ENCODE peak calls at places on chromosomes 5 and 9, in nine cellular contexts. One of them, this sample, is unnamed.

GRCh38 chr5:28575368-28575767 is 1537.0 kb upstream of the CDH9 start:
- DNase-seq in lower leg skin: no peak
- DNase-seq in Karpas-422: no peak
- DNase-seq in B cell: no peak
- DNase-seq in HEK293T: no peak
- DNase-seq in left lobe of liver: no peak
- DNase-seq in M059J: no peak
- DNase-seq in activated effector memory CD4-positive, alpha-beta T cell treated with Interleukin-2 at 50 U/mL for 16 hours: no peak
- DNase-seq in upper lobe of right lung: no peak
- DNase-seq in this sample: no peak

GRCh38 chr5:56112526-56113121 is 117.9 kb upstream of the IL6ST start:
- DNase-seq in B cell: no peak
- DNase-seq in activated effector memory CD4-positive, alpha-beta T cell treated with Interleukin-2 at 50 U/mL for 16 hours: no peak
- DNase-seq in lower leg skin: no peak
- DNase-seq in upper lobe of right lung: no peak
- DNase-seq in M059J: peak; percentile 99
- DNase-seq in HEK293T: peak; percentile 36
- DNase-seq in left lobe of liver: no peak
- DNase-seq in Karpas-422: no peak
- DNase-seq in this sample: no peak

GRCh38 chr5:135040331-135041144 is 6.5 kb upstream of the PITX1 start:
- DNase-seq in B cell: peak; percentile 58
- DNase-seq in M059J: no peak
- DNase-seq in lower leg skin: no peak
- DNase-seq in left lobe of liver: no peak
- DNase-seq in Karpas-422: no peak
- DNase-seq in upper lobe of right lung: no peak
- DNase-seq in HEK293T: no peak
- DNase-seq in activated effector memory CD4-positive, alpha-beta T cell treated with Interleukin-2 at 50 U/mL for 16 hours: no peak
- DNase-seq in this sample: no peak

GRCh38 chr5:160656961-160657570 is 194.9 kb downstream of the ATP10B start:
- DNase-seq in HEK293T: no peak
- DNase-seq in upper lobe of right lung: no peak
- DNase-seq in M059J: no peak
- DNase-seq in B cell: no peak
- DNase-seq in left lobe of liver: no peak
- DNase-seq in Karpas-422: no peak
- DNase-seq in activated effector memory CD4-positive, alpha-beta T cell treated with Interleukin-2 at 50 U/mL for 16 hours: no peak
- DNase-seq in lower leg skin: no peak
- DNase-seq in this sample: no peak

GRCh38 chr9:111232997-111233790 is 96.8 kb downstream of the OR2K2 start:
- DNase-seq in Karpas-422: no peak
- DNase-seq in left lobe of liver: no peak
- DNase-seq in upper lobe of right lung: no peak
- DNase-seq in M059J: peak; percentile 6
- DNase-seq in activated effector memory CD4-positive, alpha-beta T cell treated with Interleukin-2 at 50 U/mL for 16 hours: no peak
- DNase-seq in HEK293T: no peak
- DNase-seq in lower leg skin: no peak
- DNase-seq in B cell: no peak
- DNase-seq in this sample: no peak

GRCh38 chr5:179930788-179931473 is 23.2 kb upstream of the TBC1D9B start:
- DNase-seq in M059J: peak; percentile 12
- DNase-seq in B cell: no peak
- DNase-seq in HEK293T: no peak
- DNase-seq in lower leg skin: no peak
- DNase-seq in left lobe of liver: peak; percentile 30
- DNase-seq in Karpas-422: no peak
- DNase-seq in activated effector memory CD4-positive, alpha-beta T cell treated with Interleukin-2 at 50 U/mL for 16 hours: no peak
- DNase-seq in upper lobe of right lung: no peak
- DNase-seq in this sample: no peak

GRCh38 chr9:94086468-94086867 is 2.2 kb downstream of the PTPDC1 start:
- DNase-seq in M059J: peak; percentile 68
- DNase-seq in Karpas-422: no peak
- DNase-seq in lower leg skin: no peak
- DNase-seq in activated effector memory CD4-positive, alpha-beta T cell treated with Interleukin-2 at 50 U/mL for 16 hours: no peak
- DNase-seq in upper lobe of right lung: no peak
- DNase-seq in B cell: no peak
- DNase-seq in left lobe of liver: no peak
- DNase-seq in HEK293T: no peak
- DNase-seq in this sample: no peak

GRCh38 chr9:89902450-89902849 is 297.6 kb downstream of the GADD45G start:
- DNase-seq in HEK293T: no peak
- DNase-seq in activated effector memory CD4-positive, alpha-beta T cell treated with Interleukin-2 at 50 U/mL for 16 hours: no peak
- DNase-seq in B cell: no peak
- DNase-seq in Karpas-422: no peak
- DNase-seq in lower leg skin: peak; percentile 81
- DNase-seq in M059J: peak; percentile 80
- DNase-seq in left lobe of liver: no peak
- DNase-seq in upper lobe of right lung: no peak
- DNase-seq in this sample: no peak

GRCh38 chr5:1443145-1443543 is 2.1 kb downstream of the SLC6A3 start:
- DNase-seq in B cell: no peak
- DNase-seq in upper lobe of right lung: no peak
- DNase-seq in left lobe of liver: no peak
- DNase-seq in activated effector memory CD4-positive, alpha-beta T cell treated with Interleukin-2 at 50 U/mL for 16 hours: no peak
- DNase-seq in HEK293T: no peak
- DNase-seq in lower leg skin: peak; percentile 70
- DNase-seq in Karpas-422: no peak
- DNase-seq in M059J: no peak
- DNase-seq in this sample: no peak

GRCh38 chr5:61613679-61614078 is 281.6 kb downstream of the ZSWIM6 start:
- DNase-seq in Karpas-422: no peak
- DNase-seq in M059J: no peak
- DNase-seq in activated effector memory CD4-positive, alpha-beta T cell treated with Interleukin-2 at 50 U/mL for 16 hours: no peak
- DNase-seq in upper lobe of right lung: no peak
- DNase-seq in B cell: no peak
- DNase-seq in left lobe of liver: no peak
- DNase-seq in lower leg skin: no peak
- DNase-seq in HEK293T: no peak
- DNase-seq in this sample: no peak

GRCh38 chr9:114318416-114318815 is 4.5 kb upstream of the ORM1 start:
- DNase-seq in HEK293T: no peak
- DNase-seq in activated effector memory CD4-positive, alpha-beta T cell treated with Interleukin-2 at 50 U/mL for 16 hours: no peak
- DNase-seq in upper lobe of right lung: peak; percentile 40
- DNase-seq in Karpas-422: no peak
- DNase-seq in left lobe of liver: peak; percentile 45
- DNase-seq in B cell: no peak
- DNase-seq in M059J: no peak
- DNase-seq in lower leg skin: peak; percentile 53
- DNase-seq in this sample: no peak

GRCh38 chr9:6930827-6931226 is 173.1 kb downstream of the KDM4C start:
- DNase-seq in B cell: no peak
- DNase-seq in M059J: peak; percentile 29
- DNase-seq in upper lobe of right lung: no peak
- DNase-seq in lower leg skin: no peak
- DNase-seq in activated effector memory CD4-positive, alpha-beta T cell treated with Interleukin-2 at 50 U/mL for 16 hours: no peak
- DNase-seq in Karpas-422: no peak
- DNase-seq in HEK293T: no peak
- DNase-seq in left lobe of liver: no peak
- DNase-seq in this sample: no peak

GRCh38 chr5:174951151-174951780 is 226.9 kb downstream of the MSX2 start:
- DNase-seq in HEK293T: peak; percentile 87
- DNase-seq in Karpas-422: peak; percentile 88
- DNase-seq in activated effector memory CD4-positive, alpha-beta T cell treated with Interleukin-2 at 50 U/mL for 16 hours: peak; percentile 4
- DNase-seq in M059J: peak; percentile 82
- DNase-seq in B cell: peak; percentile 48
- DNase-seq in lower leg skin: no peak
- DNase-seq in upper lobe of right lung: no peak
- DNase-seq in left lobe of liver: peak; percentile 67
- DNase-seq in this sample: peak; percentile 75

GRCh38 chr9:74729129-74729710 is 158.5 kb downstream of the TRPM6 start:
- DNase-seq in Karpas-422: no peak
- DNase-seq in B cell: no peak
- DNase-seq in lower leg skin: no peak
- DNase-seq in HEK293T: no peak
- DNase-seq in activated effector memory CD4-positive, alpha-beta T cell treated with Interleukin-2 at 50 U/mL for 16 hours: no peak
- DNase-seq in upper lobe of right lung: no peak
- DNase-seq in M059J: no peak
- DNase-seq in left lobe of liver: no peak
- DNase-seq in this sample: no peak

GRCh38 chr5:137491121-137491520 is 8.0 kb downstream of the SPOCK1 start:
- DNase-seq in activated effector memory CD4-positive, alpha-beta T cell treated with Interleukin-2 at 50 U/mL for 16 hours: no peak
- DNase-seq in B cell: no peak
- DNase-seq in left lobe of liver: no peak
- DNase-seq in upper lobe of right lung: no peak
- DNase-seq in lower leg skin: peak; percentile 20
- DNase-seq in HEK293T: no peak
- DNase-seq in Karpas-422: no peak
- DNase-seq in M059J: peak; percentile 85
- DNase-seq in this sample: no peak

GRCh38 chr9:69136781-69137180 is 37.3 kb upstream of the TJP2 start:
- DNase-seq in B cell: no peak
- DNase-seq in left lobe of liver: peak; percentile 7
- DNase-seq in activated effector memory CD4-positive, alpha-beta T cell treated with Interleukin-2 at 50 U/mL for 16 hours: no peak
- DNase-seq in HEK293T: no peak
- DNase-seq in lower leg skin: no peak
- DNase-seq in Karpas-422: no peak
- DNase-seq in upper lobe of right lung: no peak
- DNase-seq in M059J: no peak
- DNase-seq in this sample: no peak

GRCh38 chr5:169354263-169354662 is 53.3 kb upstream of the SLIT3 start:
- DNase-seq in upper lobe of right lung: no peak
- DNase-seq in Karpas-422: no peak
- DNase-seq in left lobe of liver: no peak
- DNase-seq in HEK293T: no peak
- DNase-seq in activated effector memory CD4-positive, alpha-beta T cell treated with Interleukin-2 at 50 U/mL for 16 hours: no peak
- DNase-seq in lower leg skin: no peak
- DNase-seq in M059J: peak; percentile 22
- DNase-seq in B cell: no peak
- DNase-seq in this sample: no peak

GRCh38 chr5:153546566-153546965 is 56.1 kb downstream of the GRIA1 start:
- DNase-seq in lower leg skin: no peak
- DNase-seq in B cell: no peak
- DNase-seq in Karpas-422: no peak
- DNase-seq in activated effector memory CD4-positive, alpha-beta T cell treated with Interleukin-2 at 50 U/mL for 16 hours: no peak
- DNase-seq in left lobe of liver: no peak
- DNase-seq in upper lobe of right lung: no peak
- DNase-seq in HEK293T: no peak
- DNase-seq in M059J: peak; percentile 72
- DNase-seq in this sample: no peak

GRCh38 chr9:87436694-87437093 is 61.0 kb upstream of the DAPK1 start:
- DNase-seq in left lobe of liver: no peak
- DNase-seq in Karpas-422: no peak
- DNase-seq in activated effector memory CD4-positive, alpha-beta T cell treated with Interleukin-2 at 50 U/mL for 16 hours: no peak
- DNase-seq in B cell: no peak
- DNase-seq in HEK293T: no peak
- DNase-seq in M059J: peak; percentile 20
- DNase-seq in upper lobe of right lung: no peak
- DNase-seq in lower leg skin: no peak
- DNase-seq in this sample: no peak

GRCh38 chr5:142756576-142756975 is 13.6 kb upstream of the ARHGAP26 start:
- DNase-seq in activated effector memory CD4-positive, alpha-beta T cell treated with Interleukin-2 at 50 U/mL for 16 hours: no peak
- DNase-seq in Karpas-422: no peak
- DNase-seq in B cell: no peak
- DNase-seq in M059J: peak; percentile 22
- DNase-seq in lower leg skin: no peak
- DNase-seq in HEK293T: no peak
- DNase-seq in upper lobe of right lung: no peak
- DNase-seq in left lobe of liver: no peak
- DNase-seq in this sample: no peak

GRCh38 chr5:87574106-87574505 is 161.4 kb upstream of the CCNH start:
- DNase-seq in HEK293T: no peak
- DNase-seq in Karpas-422: no peak
- DNase-seq in left lobe of liver: no peak
- DNase-seq in upper lobe of right lung: no peak
- DNase-seq in B cell: no peak
- DNase-seq in M059J: no peak
- DNase-seq in lower leg skin: no peak
- DNase-seq in activated effector memory CD4-positive, alpha-beta T cell treated with Interleukin-2 at 50 U/mL for 16 hours: no peak
- DNase-seq in this sample: no peak

GRCh38 chr5:128706269-128706668 is 168.2 kb upstream of the FBN2 start:
- DNase-seq in lower leg skin: no peak
- DNase-seq in B cell: no peak
- DNase-seq in activated effector memory CD4-positive, alpha-beta T cell treated with Interleukin-2 at 50 U/mL for 16 hours: no peak
- DNase-seq in left lobe of liver: no peak
- DNase-seq in M059J: no peak
- DNase-seq in upper lobe of right lung: no peak
- DNase-seq in HEK293T: no peak
- DNase-seq in Karpas-422: no peak
- DNase-seq in this sample: no peak

GRCh38 chr9:124018731-124019697 is 7.4 kb downstream of the LHX2 start:
- DNase-seq in activated effector memory CD4-positive, alpha-beta T cell treated with Interleukin-2 at 50 U/mL for 16 hours: no peak
- DNase-seq in HEK293T: no peak
- DNase-seq in lower leg skin: no peak
- DNase-seq in upper lobe of right lung: peak; percentile 22
- DNase-seq in M059J: no peak
- DNase-seq in left lobe of liver: no peak
- DNase-seq in B cell: no peak
- DNase-seq in Karpas-422: no peak
- DNase-seq in this sample: no peak

GRCh38 chr9:121182976-121183375 is 18.7 kb downstream of the RAB14 start:
- DNase-seq in Karpas-422: peak; percentile 65
- DNase-seq in activated effector memory CD4-positive, alpha-beta T cell treated with Interleukin-2 at 50 U/mL for 16 hours: no peak
- DNase-seq in B cell: no peak
- DNase-seq in M059J: no peak
- DNase-seq in upper lobe of right lung: no peak
- DNase-seq in HEK293T: no peak
- DNase-seq in lower leg skin: no peak
- DNase-seq in left lobe of liver: no peak
- DNase-seq in this sample: peak; percentile 30

GRCh38 chr5:141598389-141599360 is 20.1 kb downstream of the DIAPH1 start:
- DNase-seq in lower leg skin: no peak
- DNase-seq in left lobe of liver: no peak
- DNase-seq in activated effector memory CD4-positive, alpha-beta T cell treated with Interleukin-2 at 50 U/mL for 16 hours: no peak
- DNase-seq in M059J: peak; percentile 21
- DNase-seq in Karpas-422: peak; percentile 59
- DNase-seq in B cell: no peak
- DNase-seq in HEK293T: no peak
- DNase-seq in upper lobe of right lung: no peak
- DNase-seq in this sample: no peak

GRCh38 chr5:115842089-115842881 is 550 bp downstream of the AP3S1 start:
- DNase-seq in activated effector memory CD4-positive, alpha-beta T cell treated with Interleukin-2 at 50 U/mL for 16 hours: no peak
- DNase-seq in lower leg skin: no peak
- DNase-seq in Karpas-422: peak; percentile 76
- DNase-seq in left lobe of liver: no peak
- DNase-seq in B cell: no peak
- DNase-seq in HEK293T: peak; percentile 48
- DNase-seq in upper lobe of right lung: no peak
- DNase-seq in M059J: peak; percentile 71
- DNase-seq in this sample: peak; percentile 61

GRCh38 chr5:91118802-91119201 is 264.3 kb downstream of the ARRDC3 start:
- DNase-seq in upper lobe of right lung: no peak
- DNase-seq in B cell: no peak
- DNase-seq in activated effector memory CD4-positive, alpha-beta T cell treated with Interleukin-2 at 50 U/mL for 16 hours: no peak
- DNase-seq in lower leg skin: no peak
- DNase-seq in HEK293T: no peak
- DNase-seq in M059J: no peak
- DNase-seq in left lobe of liver: no peak
- DNase-seq in Karpas-422: no peak
- DNase-seq in this sample: no peak

GRCh38 chr9:86324308-86324707 is 29.9 kb downstream of the TUT7 start:
- DNase-seq in Karpas-422: peak; percentile 80
- DNase-seq in activated effector memory CD4-positive, alpha-beta T cell treated with Interleukin-2 at 50 U/mL for 16 hours: no peak
- DNase-seq in HEK293T: no peak
- DNase-seq in left lobe of liver: no peak
- DNase-seq in lower leg skin: no peak
- DNase-seq in B cell: no peak
- DNase-seq in upper lobe of right lung: no peak
- DNase-seq in M059J: peak; percentile 18
- DNase-seq in this sample: no peak

GRCh38 chr5:122377023-122377422 is 65.0 kb downstream of the SNCAIP start:
- DNase-seq in Karpas-422: no peak
- DNase-seq in B cell: no peak
- DNase-seq in upper lobe of right lung: no peak
- DNase-seq in lower leg skin: no peak
- DNase-seq in activated effector memory CD4-positive, alpha-beta T cell treated with Interleukin-2 at 50 U/mL for 16 hours: no peak
- DNase-seq in M059J: no peak
- DNase-seq in HEK293T: no peak
- DNase-seq in left lobe of liver: no peak
- DNase-seq in this sample: no peak

GRCh38 chr9:137433916-137434431 is 7.2 kb downstream of the ENTPD8 start:
- DNase-seq in left lobe of liver: no peak
- DNase-seq in B cell: no peak
- DNase-seq in lower leg skin: peak; percentile 83
- DNase-seq in upper lobe of right lung: peak; percentile 62
- DNase-seq in Karpas-422: no peak
- DNase-seq in activated effector memory CD4-positive, alpha-beta T cell treated with Interleukin-2 at 50 U/mL for 16 hours: no peak
- DNase-seq in M059J: no peak
- DNase-seq in HEK293T: no peak
- DNase-seq in this sample: no peak

GRCh38 chr5:65203746-65204145 is 278.0 kb downstream of the ADAMTS6 start:
- DNase-seq in Karpas-422: no peak
- DNase-seq in B cell: no peak
- DNase-seq in left lobe of liver: no peak
- DNase-seq in HEK293T: no peak
- DNase-seq in upper lobe of right lung: no peak
- DNase-seq in activated effector memory CD4-positive, alpha-beta T cell treated with Interleukin-2 at 50 U/mL for 16 hours: no peak
- DNase-seq in M059J: peak; percentile 77
- DNase-seq in lower leg skin: no peak
- DNase-seq in this sample: no peak